ENCODE peak calls at places on chromosome 3, in nine cellular contexts. T is astrocyte of the spinal cord, Y is GM20000, O is fibroblast of lung, Q is choroid plexus epithelial cell, N is heart right ventricle, F is thoracic aorta, U is right atrium auricular region, W is AG10803. P is an unnamed sample.

GRCh38 chr3:176584413-176585176 is 612.7 kb downstream of the TBL1XR1 start:
- DNase-seq in T (peak), Y (no peak), O (peak), Q (peak), N (no peak), F (no peak), U (no peak), W (peak), P (no peak)

GRCh38 chr3:11072631-11073030 is 80.1 kb downstream of the SLC6A1 start:
- DNase-seq in T (no peak), Y (no peak), O (peak), Q (no peak), N (no peak), F (no peak), U (no peak), W (no peak), P (no peak)

GRCh38 chr3:195916991-195917390 is 8.6 kb upstream of the TNK2 start:
- DNase-seq in T (no peak), Y (no peak), O (no peak), Q (no peak), N (no peak), F (no peak), U (no peak), W (no peak), P (no peak)

GRCh38 chr3:183298708-183299153 is 45.7 kb downstream of the B3GNT5 start:
- DNase-seq in T (peak), Y (no peak), O (peak), Q (peak), N (peak), F (no peak), U (peak), W (peak), P (no peak)

GRCh38 chr3:9398715-9399708 is 1.6 kb downstream of the SETD5 start:
- DNase-seq in T (peak), Y (peak), O (peak), Q (peak), N (no peak), F (no peak), U (no peak), W (peak), P (no peak)

GRCh38 chr3:100993309-100993708 is at the start of gene ABI3BP:
- DNase-seq in T (peak), Y (no peak), O (peak), Q (peak), N (peak), F (peak), U (peak), W (peak), P (peak)

GRCh38 chr3:170534232-170534631 is 51.6 kb downstream of the SLC7A14 start:
- DNase-seq in T (no peak), Y (no peak), O (no peak), Q (no peak), N (no peak), F (no peak), U (no peak), W (no peak), P (no peak)

GRCh38 chr3:29560031-29560430 is 279.2 kb downstream of the RBMS3 start:
- DNase-seq in T (no peak), Y (no peak), O (peak), Q (no peak), N (no peak), F (no peak), U (no peak), W (peak), P (no peak)

GRCh38 chr3:183158552-183159006 is 4.0 kb downstream of the LAMP3 start:
- DNase-seq in T (peak), Y (peak), O (peak), Q (peak), N (no peak), F (no peak), U (no peak), W (peak), P (no peak)

GRCh38 chr3:151282921-151283320 is 4.6 kb upstream of the P2RY14 start:
- DNase-seq in T (peak), Y (peak), O (peak), Q (peak), N (no peak), F (no peak), U (no peak), W (peak), P (no peak)

GRCh38 chr3:168219530-168219929 is 123.8 kb upstream of the GOLIM4 start:
- DNase-seq in T (no peak), Y (no peak), O (no peak), Q (no peak), N (no peak), F (no peak), U (no peak), W (no peak), P (no peak)

GRCh38 chr3:188975612-188976314 is 196.0 kb upstream of the TPRG1 start:
- DNase-seq in T (peak), Y (no peak), O (peak), Q (peak), N (no peak), F (no peak), U (no peak), W (no peak), P (no peak)

GRCh38 chr3:196225763-196226364 is 9.5 kb downstream of the SLC51A start:
- DNase-seq in T (no peak), Y (no peak), O (no peak), Q (no peak), N (no peak), F (no peak), U (no peak), W (no peak), P (no peak)

GRCh38 chr3:171654809-171655208 is 155.5 kb downstream of the PLD1 start:
- DNase-seq in T (peak), Y (no peak), O (peak), Q (peak), N (peak), F (peak), U (peak), W (peak), P (no peak)

GRCh38 chr3:124802702-124803101 is 72.5 kb downstream of the UMPS start:
- DNase-seq in T (no peak), Y (no peak), O (no peak), Q (no peak), N (no peak), F (no peak), U (no peak), W (no peak), P (no peak)

GRCh38 chr3:46271910-46272309 is 29.6 kb downstream of the CCR3 start:
- DNase-seq in T (no peak), Y (no peak), O (no peak), Q (no peak), N (no peak), F (no peak), U (no peak), W (no peak), P (no peak)

GRCh38 chr3:46278816-46279672 is 36.8 kb downstream of the CCR3 start:
- DNase-seq in T (no peak), Y (no peak), O (no peak), Q (no peak), N (no peak), F (no peak), U (no peak), W (no peak), P (no peak)

GRCh38 chr3:46277476-46277875 is 35.2 kb downstream of the CCR3 start:
- DNase-seq in T (no peak), Y (no peak), O (no peak), Q (no peak), N (no peak), F (no peak), U (no peak), W (no peak), P (no peak)

GRCh38 chr3:46280105-46280797 is 38.0 kb downstream of the CCR3 start:
- DNase-seq in T (peak), Y (no peak), O (peak), Q (peak), N (no peak), F (no peak), U (no peak), W (peak), P (peak)

DNA sequence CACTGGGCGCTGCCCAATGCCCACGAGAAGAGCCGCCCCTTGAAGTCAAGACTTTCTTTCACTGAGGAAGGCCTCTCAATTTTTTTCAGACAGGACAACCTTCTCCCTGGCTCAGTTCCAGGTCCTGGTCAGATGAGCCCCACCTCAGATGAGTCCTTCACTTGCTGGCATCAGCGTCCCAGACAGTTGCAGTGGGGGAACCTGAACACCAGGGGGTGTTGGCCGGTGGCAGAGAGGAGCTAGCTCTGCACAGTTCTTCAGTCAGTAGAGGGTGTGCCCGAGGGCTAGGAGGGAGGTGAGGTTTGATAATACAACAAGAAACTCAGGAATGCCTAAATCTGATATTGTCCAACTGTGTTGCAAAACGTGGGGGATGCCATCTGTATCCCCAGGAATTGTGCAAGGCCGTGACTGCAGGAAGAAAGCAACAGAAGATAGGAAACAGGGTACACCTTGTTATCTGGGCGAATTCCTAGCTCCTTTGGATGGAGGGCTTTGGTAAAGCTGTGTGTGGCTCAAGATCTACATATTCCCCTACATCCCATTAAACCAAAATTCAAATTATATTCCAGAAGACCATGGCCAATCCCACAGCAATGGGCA is 34.3 kb downstream of the CCR3 start:
- DNase-seq in T (no peak), Y (peak), O (no peak), Q (peak), N (peak), F (no peak), U (no peak), W (no peak), P (no peak)
- TF ChIP-seq CTCF in T (peak), Y (peak), O (peak), Q (peak), N (peak), F (no peak), U (peak), W (peak), P (no peak)

DNA sequence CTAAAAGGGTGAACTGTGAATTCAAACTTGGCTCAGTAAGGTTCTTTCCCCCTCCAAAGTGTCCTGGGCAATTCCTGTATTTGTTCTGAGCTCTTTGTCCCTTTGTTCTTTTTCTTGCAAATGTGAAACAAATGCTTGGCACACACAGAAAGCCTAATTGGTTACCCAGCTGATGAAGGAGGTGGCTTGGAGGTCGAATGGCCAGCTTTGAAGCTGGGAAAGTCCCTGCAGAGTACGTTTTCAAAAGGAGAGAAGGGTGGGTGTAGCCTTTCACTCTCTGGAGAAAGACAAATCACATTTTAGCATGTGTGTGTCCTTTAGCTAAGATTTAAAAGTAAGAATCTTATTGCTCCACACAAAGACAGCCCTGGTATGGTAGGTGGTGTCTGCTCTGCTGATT is 154.4 kb downstream of the PEX5L start:
- DNase-seq in T (peak), Y (peak), O (no peak), Q (peak), N (no peak), F (no peak), U (no peak), W (no peak), P (no peak)
- TF ChIP-seq CTCF in T (no peak), Y (no peak), O (no peak), Q (no peak), N (no peak), F (no peak), U (no peak), W (no peak), P (no peak)

GRCh38 chr3:123019591-123019990 is 8.0 kb downstream of the SEMA5B start:
- DNase-seq in T (no peak), Y (no peak), O (no peak), Q (no peak), N (no peak), F (no peak), U (no peak), W (no peak), P (no peak)

GRCh38 chr3:123011484-123011883 is 16.1 kb downstream of the SEMA5B start:
- DNase-seq in T (no peak), Y (no peak), O (no peak), Q (no peak), N (no peak), F (no peak), U (no peak), W (no peak), P (no peak)

GRCh38 chr3:123012652-123013051 is 14.9 kb downstream of the SEMA5B start:
- DNase-seq in T (no peak), Y (no peak), O (no peak), Q (no peak), N (no peak), F (no peak), U (no peak), W (no peak), P (no peak)

GRCh38 chr3:123013876-123014275 is 13.7 kb downstream of the SEMA5B start:
- DNase-seq in T (no peak), Y (no peak), O (no peak), Q (no peak), N (no peak), F (no peak), U (no peak), W (no peak), P (no peak)

GRCh38 chr3:123015596-123015995 is 12.0 kb downstream of the SEMA5B start:
- DNase-seq in T (no peak), Y (no peak), O (no peak), Q (no peak), N (no peak), F (no peak), U (no peak), W (no peak), P (no peak)
- TF ChIP-seq CTCF in T (no peak), Y (no peak), O (no peak), Q (no peak), N (no peak), F (no peak), U (no peak), W (no peak), P (no peak)

GRCh38 chr3:103609472-103609871 is 1174.7 kb downstream of the ZPLD1 start:
- DNase-seq in T (peak), Y (no peak), O (no peak), Q (no peak), N (no peak), F (no peak), U (no peak), W (peak), P (no peak)
- TF ChIP-seq CTCF in T (no peak), Y (no peak), O (no peak), Q (no peak), N (no peak), F (no peak), U (no peak), W (no peak), P (no peak)

GRCh38 chr3:27720899-27721716 is 1.0 kb downstream of the EOMES start:
- DNase-seq in T (no peak), Y (peak), O (no peak), Q (no peak), N (no peak), F (no peak), U (no peak), W (no peak), P (no peak)
- TF ChIP-seq CTCF in T (no peak), Y (peak), O (no peak), Q (no peak), N (no peak), F (no peak), U (no peak), W (no peak), P (no peak)

GRCh38 chr3:31908391-31909097 is 72.5 kb downstream of the OSBPL10 start:
- DNase-seq in T (peak), Y (no peak), O (peak), Q (peak), N (no peak), F (no peak), U (no peak), W (no peak), P (no peak)
- TF ChIP-seq CTCF in T (peak), Y (no peak), O (peak), Q (peak), N (no peak), F (no peak), U (no peak), W (no peak), P (no peak)

DNA sequence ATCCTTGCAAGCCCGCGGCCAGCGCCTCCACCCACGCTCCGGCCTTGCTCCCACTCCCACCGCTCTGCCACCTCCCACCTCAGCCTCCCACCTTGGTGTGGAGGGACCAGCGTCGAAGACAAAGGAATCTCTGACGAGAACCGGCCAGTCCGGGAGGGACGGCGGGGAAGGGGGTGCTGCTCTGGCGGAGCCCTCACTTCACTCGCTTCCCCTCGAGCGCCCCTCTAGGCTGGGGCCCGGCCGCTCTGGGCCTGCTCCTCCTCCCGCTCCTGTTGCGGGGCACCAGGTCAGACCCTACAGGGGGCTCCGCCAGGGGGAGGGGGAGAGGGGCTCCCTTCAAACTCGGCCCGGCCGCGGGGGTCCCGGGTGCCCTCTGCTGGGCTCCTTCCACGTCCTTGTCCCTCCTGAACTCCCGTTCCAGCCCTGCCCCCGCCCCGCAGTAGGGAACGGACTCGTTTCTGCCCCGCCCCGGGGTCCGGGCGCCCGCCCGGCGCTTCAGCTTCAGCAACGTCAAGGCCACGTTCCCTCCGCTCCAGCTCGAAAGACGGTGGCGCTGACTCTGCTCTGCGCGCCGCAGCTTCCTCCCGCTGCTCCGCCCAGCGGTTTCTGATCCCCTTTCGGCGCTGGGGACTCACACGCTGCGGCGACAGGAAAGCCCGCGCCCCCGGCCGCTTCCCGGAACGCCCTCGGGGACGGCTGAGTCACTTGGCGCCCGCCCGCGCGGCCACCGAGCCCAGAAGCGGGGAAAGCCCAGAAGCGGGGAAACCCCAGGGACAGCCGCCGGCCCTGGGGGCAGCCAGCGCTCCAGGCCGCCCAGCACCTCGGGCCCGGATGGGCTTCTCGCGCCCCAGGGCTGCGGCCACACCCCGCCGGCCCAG is 28.6 kb downstream of the ARHGAP31 start:
- DNase-seq in T (peak), Y (peak), O (peak), Q (peak), N (peak), F (peak), U (peak), W (peak), P (peak)
- TF ChIP-seq CTCF in T (peak), Y (no peak), O (no peak), Q (peak), N (peak), F (peak), U (peak), W (no peak), P (no peak)

GRCh38 chr3:59257506-59257905 is 207.7 kb upstream of the CFAP20DC start:
- DNase-seq in T (no peak), Y (no peak), O (no peak), Q (no peak), N (no peak), F (no peak), U (no peak), W (no peak), P (no peak)
- TF ChIP-seq CTCF in T (no peak), Y (no peak), O (no peak), Q (no peak), N (no peak), F (no peak), U (no peak), W (no peak), P (no peak)

P was measured in omental fat pad.